ENCODE peak calls at places on chromosomes 3 and 15, in ten cellular contexts. H is heart left ventricle, G is fibroblast of lung, X is brain microvascular endothelial cell, P is mucosa of descending colon, E is astrocyte of the spinal cord, T is lower leg skin, L is esophagus muscularis mucosa, Y is Caco-2, F is uterus. U is an unnamed sample.

GRCh38 chr15:77228831-77229230 is 157.9 kb upstream of the TSPAN3 start:
- DNase-seq in E (no peak), P (no peak), X (no peak), G (no peak), H (no peak), Y (no peak), L (no peak), T (no peak), F (no peak), U (no peak)

GRCh38 chr15:78182336-78182700 is 33.2 kb downstream of the IDH3A start:
- DNase-seq in F (no peak), Y (no peak), P (no peak), L (no peak), E (no peak), X (no peak), G (no peak), H (no peak), T (peak), U (no peak)

GRCh38 chr15:43242616-43243015 is 21.8 kb upstream of the EPB42 start:
- DNase-seq in E (no peak), T (no peak), Y (no peak), H (no peak), X (no peak), P (no peak), L (no peak), G (no peak), F (no peak), U (no peak)

GRCh38 chr3:57749542-57749941 is 6.6 kb upstream of the SLMAP start:
- DNase-seq in G (no peak), X (no peak), Y (no peak), H (no peak), E (no peak), L (no peak), T (no peak), F (no peak), P (no peak), U (no peak)

GRCh38 chr3:171354049-171354705 is 106.0 kb downstream of the TNIK start:
- DNase-seq in Y (no peak), T (no peak), G (no peak), P (no peak), X (no peak), F (no peak), L (no peak), E (no peak), H (no peak), U (no peak)

GRCh38 chr3:58222161-58222724 is 11.5 kb upstream of the DNASE1L3 start:
- DNase-seq in G (no peak), Y (peak), E (no peak), H (no peak), X (no peak), T (no peak), L (no peak), F (no peak), P (no peak), U (no peak)

GRCh38 chr3:49277357-49277723 is 308 bp upstream of the C3orf62 start:
- DNase-seq in Y (no peak), G (no peak), P (no peak), E (no peak), F (peak), X (no peak), L (no peak), T (no peak), H (no peak), U (no peak)

GRCh38 chr15:37056168-37056893 is 44.0 kb downstream of the MEIS2 start:
- DNase-seq in E (no peak), G (no peak), Y (no peak), L (no peak), X (no peak), H (peak), T (no peak), P (no peak), F (peak), U (no peak)

GRCh38 chr3:184299488-184300376 is 691 bp downstream of the PSMD2 start:
- DNase-seq in F (no peak), H (no peak), E (peak), Y (no peak), T (no peak), P (no peak), G (peak), X (peak), L (no peak), U (no peak)

GRCh38 chr3:81237193-81237592 is 524.3 kb downstream of the GBE1 start:
- DNase-seq in Y (no peak), E (no peak), X (no peak), P (no peak), F (no peak), H (no peak), G (no peak), L (no peak), T (no peak), U (no peak)

GRCh38 chr3:73270839-73271483 is 209.5 kb downstream of the EBLN2 start:
- DNase-seq in H (no peak), E (no peak), F (no peak), X (no peak), Y (no peak), T (no peak), P (no peak), G (peak), L (no peak), U (peak)

GRCh38 chr3:79018671-79019136 is 749.1 kb downstream of the ROBO1 start:
- DNase-seq in P (peak), Y (peak), F (peak), X (peak), L (no peak), G (peak), E (peak), H (peak), T (peak), U (no peak)

GRCh38 chr3:183857863-183858262 is 26.8 kb downstream of the PARL start:
- DNase-seq in T (no peak), X (peak), E (no peak), Y (no peak), G (no peak), P (no peak), H (no peak), L (no peak), F (no peak), U (no peak)

GRCh38 chr15:67796196-67796699 is 29.1 kb upstream of the SKOR1 start:
- DNase-seq in X (no peak), T (no peak), G (no peak), L (no peak), F (no peak), Y (no peak), E (no peak), H (no peak), P (no peak), U (no peak)

GRCh38 chr15:51782357-51782896 is 31.0 kb downstream of the TMOD2 start:
- DNase-seq in F (no peak), P (no peak), Y (peak), H (no peak), G (peak), T (no peak), X (no peak), E (no peak), L (no peak), U (no peak)

GRCh38 chr15:95019907-95020306 is 788.5 kb downstream of the MCTP2 start:
- DNase-seq in T (no peak), E (no peak), X (no peak), H (no peak), P (no peak), L (no peak), G (no peak), Y (no peak), F (no peak), U (no peak)

GRCh38 chr3:50174947-50175524 is 16.4 kb upstream of the GNAT1 start:
- DNase-seq in X (no peak), F (no peak), P (peak), E (no peak), H (no peak), G (no peak), Y (no peak), T (no peak), L (no peak), U (no peak)

GRCh38 chr15:68352401-68353062 is 75.0 kb downstream of the FEM1B start:
- DNase-seq in P (no peak), G (peak), Y (no peak), L (no peak), H (no peak), T (peak), E (peak), X (peak), F (peak), U (peak)

GRCh38 chr15:33008284-33009011 is 186.1 kb downstream of the FMN1 start:
- DNase-seq in L (no peak), P (no peak), G (peak), E (peak), X (peak), Y (no peak), T (peak), H (no peak), F (no peak), U (peak)

GRCh38 chr3:186070550-186070949 is 38.3 kb downstream of the ETV5 start:
- DNase-seq in T (no peak), H (no peak), F (no peak), L (no peak), E (no peak), P (no peak), X (no peak), G (no peak), Y (peak), U (no peak)

GRCh38 chr3:77906102-77906709 is 866.3 kb downstream of the ROBO2 start:
- DNase-seq in Y (no peak), T (no peak), X (peak), E (peak), H (no peak), L (no peak), P (no peak), G (no peak), F (no peak), U (no peak)

GRCh38 chr3:62554264-62554799 is 181.0 kb upstream of the FEZF2 start:
- DNase-seq in Y (peak), F (no peak), H (no peak), L (peak), G (peak), E (no peak), X (no peak), T (no peak), P (no peak), U (no peak)

GRCh38 chr15:97947465-97948262 is 12.8 kb upstream of the ARRDC4 start:
- DNase-seq in H (no peak), X (no peak), L (no peak), Y (no peak), G (no peak), E (no peak), P (no peak), F (no peak), T (no peak), U (no peak)

GRCh38 chr3:126005951-126006350 is 37.0 kb downstream of the ROPN1B start:
- DNase-seq in F (no peak), E (peak), T (no peak), P (no peak), X (peak), H (no peak), Y (no peak), G (no peak), L (no peak), U (no peak)

GRCh38 chr3:97862582-97862981 is 40.8 kb downstream of the CRYBG3 start:
- DNase-seq in E (no peak), Y (no peak), P (no peak), X (no peak), H (no peak), L (no peak), T (no peak), G (no peak), F (no peak), U (no peak)

GRCh38 chr3:154122096-154122911 is 1.1 kb downstream of the ARHGEF26 start:
- DNase-seq in L (no peak), F (peak), Y (peak), H (peak), X (no peak), E (no peak), T (no peak), P (peak), G (no peak), U (no peak)

GRCh38 chr3:146975476-146975875 is 370.3 kb upstream of the PLSCR5 start:
- DNase-seq in Y (no peak), E (no peak), X (no peak), F (no peak), T (no peak), H (no peak), G (no peak), L (no peak), P (no peak), U (no peak)

GRCh38 chr3:141384157-141384556 is 15.9 kb downstream of the ZBTB38 start:
- DNase-seq in Y (no peak), H (no peak), F (no peak), T (no peak), L (no peak), X (no peak), P (no peak), E (peak), G (peak), U (no peak)

GRCh38 chr15:32884136-32884535 is 166.3 kb downstream of the GREM1 start:
- DNase-seq in G (peak), P (no peak), X (no peak), T (no peak), L (no peak), F (no peak), Y (no peak), H (no peak), E (no peak), U (no peak)

GRCh38 chr3:123655400-123655799 is 70.5 kb upstream of the HACD2 start:
- DNase-seq in P (no peak), F (no peak), E (no peak), T (no peak), X (no peak), G (no peak), H (no peak), Y (no peak), L (no peak), U (no peak)

GRCh38 chr3:165778891-165779290 is 58.3 kb downstream of the BCHE start:
- DNase-seq in P (no peak), T (no peak), L (no peak), H (no peak), X (no peak), G (no peak), F (no peak), E (no peak), Y (no peak), U (no peak)

GRCh38 chr3:133756716-133757694 is 10.8 kb downstream of the TF start:
- DNase-seq in T (no peak), G (no peak), F (no peak), Y (no peak), E (no peak), L (no peak), P (no peak), X (no peak), H (no peak), U (no peak)

GRCh38 chr3:133753107-133753778 is 7.0 kb downstream of the TF start:
- DNase-seq in G (no peak), E (no peak), P (no peak), X (no peak), L (peak), Y (no peak), H (no peak), T (no peak), F (no peak), U (no peak)

GRCh38 chr3:133754973-133755828 is 9.0 kb downstream of the TF start:
- DNase-seq in Y (no peak), G (no peak), P (no peak), T (no peak), H (no peak), E (no peak), L (peak), X (no peak), F (no peak), U (no peak)

GRCh38 chr3:133754455-133754854 is 8.3 kb downstream of the TF start:
- DNase-seq in F (no peak), Y (no peak), P (no peak), T (peak), G (no peak), H (no peak), X (no peak), E (no peak), L (peak), U (no peak)

GRCh38 chr3:133753779-133754164 is 7.6 kb downstream of the TF start:
- DNase-seq in H (no peak), T (no peak), F (no peak), Y (no peak), X (no peak), E (no peak), G (no peak), P (no peak), L (no peak), U (no peak)
- TF ChIP-seq CTCF in H (no peak), T (no peak), F (no peak), Y (no peak), X (no peak), E (no peak), G (no peak), P (no peak), L (no peak), U (no peak)

DNA sequence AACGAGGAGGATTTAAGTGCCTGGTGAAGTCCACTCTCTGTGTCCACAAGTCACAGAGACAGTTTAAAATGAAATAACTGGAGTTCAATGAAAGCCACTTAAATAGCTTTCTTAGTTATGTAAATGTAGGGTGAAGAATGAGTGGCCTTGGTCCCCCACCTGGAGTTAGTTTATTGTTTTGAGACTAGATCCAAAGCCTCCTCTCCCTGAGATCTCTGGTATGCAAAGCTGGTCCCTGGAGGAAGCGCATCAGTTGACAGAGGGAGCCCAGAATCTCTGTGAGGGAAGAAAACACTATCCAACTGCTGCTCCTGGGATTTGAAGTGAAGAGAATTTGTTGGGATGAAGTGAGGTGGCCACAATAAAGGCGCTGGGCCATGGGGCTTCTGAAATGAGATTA is 40.5 kb downstream of the EXOG start:
- DNase-seq in L (no peak), P (no peak), H (no peak), G (no peak), Y (no peak), T (no peak), E (no peak), F (no peak), X (no peak), U (no peak)
- H3K4me3 ChIP-seq in L (no peak), P (no peak), H (no peak), G (no peak), Y (no peak), T (no peak), E (no peak), F (no peak), X (no peak), U (no peak)

GRCh38 chr15:70492240-70493177 is 270.8 kb downstream of the UACA start:
- DNase-seq in L (no peak), H (peak), T (peak), P (peak), F (no peak), Y (no peak), X (peak), G (peak), E (peak), U (peak)
- TF ChIP-seq CTCF in L (no peak), H (no peak), T (no peak), P (no peak), F (no peak), Y (no peak), X (peak), G (no peak), E (peak), U (no peak)

GRCh38 chr3:100402150-100402706 is 889 bp downstream of the LNP1 start:
- DNase-seq in G (peak), Y (no peak), F (no peak), E (peak), X (no peak), L (no peak), T (no peak), P (no peak), H (no peak), U (no peak)
- H3K4me3 ChIP-seq in G (peak), Y (peak), F (peak), E (peak), X (peak), L (peak), T (peak), P (no peak), H (peak), U (peak)

GRCh38 chr15:40254452-40254851 is 15.6 kb downstream of the PAK6 start:
- DNase-seq in X (no peak), L (no peak), G (no peak), Y (no peak), E (no peak), P (peak), F (no peak), H (peak), T (no peak), U (no peak)
- TF ChIP-seq CTCF in X (no peak), L (no peak), G (no peak), Y (no peak), E (no peak), P (no peak), F (no peak), H (no peak), T (no peak), U (no peak)

DNA sequence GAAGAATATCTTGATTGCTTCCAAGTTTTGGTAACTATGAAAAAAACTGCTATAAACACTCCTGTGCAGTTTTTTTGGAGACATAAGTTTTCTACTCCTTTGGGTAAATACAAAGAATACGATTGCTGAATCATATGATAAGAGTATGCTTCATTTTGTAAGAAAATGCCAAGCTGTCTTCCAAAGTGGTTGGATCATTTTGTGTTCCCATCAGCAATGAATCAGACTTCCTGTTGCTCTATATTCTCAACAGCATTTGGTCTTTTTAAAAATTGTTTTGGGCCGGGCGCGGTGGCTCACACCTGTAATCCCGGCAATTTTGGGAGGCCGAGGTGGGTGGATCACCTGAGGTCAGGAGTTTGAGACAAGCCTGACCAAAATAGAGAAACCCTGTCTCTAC is 14.5 kb downstream of the BTD start:
- DNase-seq in F (no peak), P (no peak), H (no peak), G (peak), T (no peak), Y (no peak), X (peak), E (peak), L (no peak), U (no peak)
- H3K4me3 ChIP-seq in F (no peak), P (no peak), H (no peak), G (no peak), T (no peak), Y (no peak), X (no peak), E (no peak), L (no peak), U (no peak)

GRCh38 chr3:39150170-39150802 is 3.1 kb downstream of the CSRNP1 start:
- DNase-seq in G (no peak), T (no peak), H (no peak), F (no peak), Y (no peak), X (no peak), P (no peak), L (no peak), E (no peak), U (no peak)
- TF ChIP-seq CTCF in G (no peak), T (no peak), H (no peak), F (no peak), Y (no peak), X (peak), P (no peak), L (no peak), E (peak), U (no peak)

DNA sequence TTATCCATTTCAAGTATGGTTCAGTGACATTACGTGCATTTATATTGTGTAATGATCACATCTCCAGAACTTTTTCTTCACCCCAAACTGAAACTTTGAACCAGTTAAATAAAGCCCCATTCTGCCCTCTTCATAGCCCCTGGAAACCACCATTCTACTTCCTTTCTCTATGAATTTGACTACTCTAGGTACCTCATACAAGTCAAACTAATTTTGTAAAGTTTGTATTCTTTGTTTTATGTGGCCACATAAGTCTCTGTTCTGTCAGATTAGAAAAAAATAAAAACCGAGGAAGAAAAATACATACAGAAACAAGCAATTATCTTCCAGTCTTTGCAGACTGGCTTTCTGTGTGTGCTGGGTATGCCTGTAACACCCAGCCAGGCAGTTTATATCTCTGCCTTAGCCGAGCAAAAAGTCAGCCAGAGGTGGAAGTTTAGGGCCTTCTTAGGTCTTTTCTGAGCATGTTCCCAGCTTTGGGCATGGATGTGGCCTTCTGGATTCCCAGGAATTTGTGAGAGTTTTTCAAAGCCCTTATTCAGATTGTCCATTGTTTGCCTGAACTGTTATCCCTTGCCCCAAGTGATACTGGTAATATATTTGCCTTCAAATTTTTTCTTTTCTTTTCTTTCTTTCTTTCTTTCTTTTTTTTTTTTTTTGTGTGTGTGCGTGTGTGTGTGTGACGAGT is 6.0 kb upstream of the GRAMD1C start:
- DNase-seq in Y (no peak), T (no peak), H (no peak), X (no peak), L (no peak), F (no peak), P (no peak), G (no peak), E (peak), U (no peak)
- H3K4me3 ChIP-seq in Y (no peak), T (no peak), H (no peak), X (no peak), L (no peak), F (no peak), P (no peak), G (no peak), E (no peak), U (no peak)

GRCh38 chr3:20012164-20012563 is at the start of gene PP2D1:
- DNase-seq in P (no peak), G (no peak), H (no peak), F (no peak), L (no peak), Y (no peak), E (no peak), X (no peak), T (no peak), U (no peak)
- TF ChIP-seq CTCF in P (no peak), G (no peak), H (no peak), F (no peak), L (no peak), Y (no peak), E (no peak), X (no peak), T (no peak), U (no peak)

DNA sequence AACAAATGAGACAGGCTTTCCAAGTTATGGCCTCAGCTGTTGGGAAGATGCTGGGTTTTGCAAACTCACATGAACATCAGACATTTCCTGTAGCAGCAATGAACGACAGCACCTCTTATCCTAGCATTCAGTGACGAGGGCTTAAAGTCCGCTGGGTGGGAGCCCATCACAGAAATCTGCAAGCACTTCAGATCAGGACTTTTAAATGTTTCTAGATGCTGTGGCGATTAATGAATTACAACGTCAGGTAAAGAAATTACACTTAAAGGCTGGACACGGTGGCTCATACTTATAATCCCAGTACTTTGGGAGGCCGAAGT is 3.8 kb downstream of the AEN start:
- DNase-seq in E (no peak), L (no peak), P (no peak), G (no peak), Y (no peak), F (no peak), T (no peak), X (no peak), H (no peak), U (no peak)
- H3K4me3 ChIP-seq in E (no peak), L (no peak), P (no peak), G (no peak), Y (no peak), F (no peak), T (no peak), X (no peak), H (peak), U (no peak)

U was measured in astrocyte of the cerebellum.